ENCODE peak calls at places on chromosomes 7 and 10, in seven cellular contexts. O is lower lobe of right lung, C is testis, E is neural crest cell, I is endothelial cell, U is body of pancreas, J is tibial nerve. S is an unnamed sample.

GRCh38 chr10:125014984-125015944 is 73.3 kb downstream of the ZRANB1 start:
- DNase-seq in I (no peak), O (no peak), J (no peak), U (no peak), C (no peak), E (no peak), S (no peak)

GRCh38 chr10:118594392-118595063 is 920 bp downstream of the PRLHR start:
- DNase-seq in J (no peak), O (peak; percentile 52), C (peak; percentile 76), E (peak; percentile 62), I (peak; percentile 81), U (peak; percentile 49), S (peak; percentile 67)

GRCh38 chr7:85022064-85022697 is 164.7 kb downstream of the SEMA3D start:
- DNase-seq in J (no peak), O (no peak), C (no peak), U (no peak), I (no peak), E (no peak), S (no peak)

GRCh38 chr10:118238573-118239240 is 103.4 kb downstream of the FAM204A start:
- DNase-seq in C (no peak), U (no peak), O (no peak), J (no peak), I (no peak), E (no peak), S (no peak)

GRCh38 chr10:78931333-78932083 is 137.3 kb upstream of the ZMIZ1 start:
- DNase-seq in U (no peak), J (peak; percentile 75), I (no peak), O (no peak), E (no peak), C (peak; percentile 65), S (no peak)

GRCh38 chr10:124535731-124536495 is 74.3 kb downstream of the LHPP start:
- DNase-seq in J (no peak), O (no peak), E (no peak), C (no peak), I (peak; percentile 31), U (no peak), S (peak; percentile 49)

GRCh38 chr10:18689498-18689897 is 30.3 kb downstream of the ARL5B start:
- DNase-seq in J (no peak), C (no peak), O (no peak), E (no peak), U (no peak), I (no peak), S (no peak)

GRCh38 chr7:53272081-53272480 is 236.6 kb downstream of the POM121L12 start:
- DNase-seq in J (no peak), C (no peak), I (no peak), U (no peak), O (no peak), E (no peak), S (no peak)

GRCh38 chr10:113219446-113219845 is 269.4 kb downstream of the TCF7L2 start:
- DNase-seq in C (no peak), E (no peak), I (no peak), O (no peak), U (no peak), J (no peak), S (no peak)

GRCh38 chr7:3106353-3106752 is 62.7 kb upstream of the CARD11 start:
- DNase-seq in C (no peak), E (no peak), I (no peak), U (peak; percentile 65), J (no peak), O (no peak), S (no peak)

GRCh38 chr10:31051703-31052102 is 20.0 kb upstream of the ZNF438 start:
- DNase-seq in I (no peak), E (no peak), O (no peak), U (no peak), J (no peak), C (no peak), S (no peak)

GRCh38 chr7:85184599-85185354 is 2.1 kb downstream of the SEMA3D start:
- DNase-seq in O (peak; percentile 43), J (no peak), I (peak; percentile 49), U (no peak), C (peak; percentile 59), E (peak; percentile 37), S (no peak)

GRCh38 chr10:1367938-1368697 is 311.9 kb downstream of the WDR37 start:
- DNase-seq in O (no peak), U (no peak), E (no peak), I (no peak), J (no peak), C (no peak), S (peak; percentile 20)

GRCh38 chr7:68238204-68238805 is 1241.7 kb downstream of the TYW1 start:
- DNase-seq in I (no peak), J (no peak), U (no peak), C (no peak), E (no peak), O (no peak), S (no peak)

GRCh38 chr7:75937958-75938786 is 23.2 kb downstream of the POR start:
- DNase-seq in E (no peak), O (peak; percentile 77), I (no peak), J (peak; percentile 45), C (peak; percentile 73), U (no peak), S (no peak)

GRCh38 chr10:14613570-14613918 is 161.2 kb downstream of the FAM107B start:
- DNase-seq in C (no peak), O (no peak), J (no peak), U (no peak), E (no peak), I (no peak), S (no peak)

GRCh38 chr7:14682910-14683465 is 219.6 kb downstream of the DGKB start:
- DNase-seq in J (no peak), E (no peak), C (no peak), O (no peak), U (no peak), I (no peak), S (no peak)

GRCh38 chr10:5590816-5591215 is 66.1 kb downstream of the CALML3 start:
- DNase-seq in U (no peak), C (no peak), I (no peak), O (peak; percentile 34), J (no peak), E (no peak), S (no peak)

GRCh38 chr10:43846187-43846680 is 197.6 kb upstream of the ZNF32 start:
- DNase-seq in U (no peak), E (no peak), C (no peak), O (no peak), J (no peak), I (no peak), S (no peak)

GRCh38 chr10:17387861-17388503 is 66.4 kb downstream of the ST8SIA6 start:
- DNase-seq in C (no peak), O (no peak), U (peak; percentile 18), J (no peak), I (no peak), E (no peak), S (no peak)

GRCh38 chr7:151440799-151441443 is 980 bp upstream of the CRYGN start:
- DNase-seq in J (no peak), C (no peak), O (no peak), E (no peak), U (no peak), I (no peak), S (no peak)

GRCh38 chr7:147775564-147775963 is 815.0 kb upstream of the C7orf33 start:
- DNase-seq in U (no peak), O (no peak), E (no peak), C (no peak), I (no peak), J (no peak), S (no peak)

GRCh38 chr10:133257489-133258065 is 19.1 kb downstream of the ADAM8 start:
- DNase-seq in J (peak; percentile 56), U (peak; percentile 80), E (no peak), C (peak; percentile 85), I (peak; percentile 57), O (peak; percentile 88), S (peak; percentile 63)

GRCh38 chr7:1643270-1644092 is 26.6 kb upstream of the ELFN1 start:
- DNase-seq in J (no peak), C (no peak), O (peak; percentile 10), U (no peak), E (no peak), I (no peak), S (no peak)

GRCh38 chr7:108659867-108660266 is 90.2 kb downstream of the DNAJB9 start:
- DNase-seq in C (no peak), U (no peak), O (no peak), J (no peak), E (no peak), I (no peak), S (no peak)

GRCh38 chr7:108662783-108663182 is 93.1 kb downstream of the DNAJB9 start:
- DNase-seq in I (no peak), E (no peak), U (no peak), O (no peak), C (no peak), J (no peak), S (no peak)

DNA sequence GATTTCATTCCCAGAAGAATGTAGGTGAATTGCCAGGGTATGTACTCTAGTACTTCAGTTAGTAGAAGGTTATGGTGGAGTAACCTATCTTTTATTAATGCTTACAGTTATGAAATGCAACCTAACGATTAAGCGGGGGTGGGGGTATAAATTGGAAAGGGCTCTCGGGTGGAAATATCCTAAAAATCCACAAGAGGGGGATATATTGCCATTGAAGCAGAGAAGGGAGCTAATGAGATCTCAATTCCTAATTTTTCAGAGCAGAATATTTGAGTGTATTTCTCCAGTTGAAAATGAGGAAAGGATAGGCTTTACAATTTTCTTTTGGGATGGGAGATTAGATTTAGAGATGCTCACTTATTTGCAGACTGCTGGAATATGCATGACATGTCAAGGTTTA is 90.8 kb downstream of the DNAJB9 start:
- DNase-seq in I (no peak), C (no peak), O (no peak), J (no peak), E (no peak), U (no peak), S (no peak)
- TF ChIP-seq CTCF in I (peak; percentile 35), C (peak; percentile 41), O (peak; percentile 26), J (no peak), E (peak; percentile 60), U (no peak), S (no peak)

GRCh38 chr7:64312826-64313225 is 935 bp upstream of the ZNF736 start:
- DNase-seq in O (no peak), C (no peak), U (no peak), I (no peak), J (no peak), E (no peak), S (no peak)

GRCh38 chr7:64310426-64310825 is 3.3 kb upstream of the ZNF736 start:
- DNase-seq in I (no peak), C (no peak), J (no peak), E (no peak), O (no peak), U (no peak), S (no peak)

GRCh38 chr7:64308019-64308275 is 5.8 kb upstream of the ZNF736 start:
- DNase-seq in C (peak; percentile 36), E (no peak), O (no peak), I (no peak), U (peak; percentile 20), J (no peak), S (no peak)

GRCh38 chr7:64307254-64308018 is 6.3 kb upstream of the ZNF736 start:
- DNase-seq in I (peak; percentile 55), J (peak; percentile 80), C (peak; percentile 97), O (peak; percentile 97), U (peak; percentile 92), E (no peak), S (peak; percentile 73)
- TF ChIP-seq CTCF in I (no peak), J (no peak), C (peak; percentile 29), O (no peak), U (no peak), E (no peak), S (no peak)

GRCh38 chr7:49099587-49100326 is 175.4 kb downstream of the CDC14C start:
- DNase-seq in J (no peak), U (no peak), I (no peak), O (no peak), C (no peak), E (no peak), S (no peak)
- TF ChIP-seq CTCF in J (no peak), U (no peak), I (no peak), O (no peak), C (no peak), E (peak; percentile 31), S (no peak)

GRCh38 chr7:23520582-23520981 is 11.2 kb downstream of the TRA2A start:
- DNase-seq in U (no peak), E (no peak), J (no peak), C (no peak), O (no peak), I (peak; percentile 26), S (no peak)
- TF ChIP-seq CTCF in U (no peak), E (peak; percentile 39), J (no peak), C (no peak), O (no peak), I (peak; percentile 24), S (no peak)

S was measured in GM20000.